ENCODE peak calls at places on chromosome 5, in five cellular contexts. Z, I, V, F and C are unnamed samples.
A peak's percentile ranks its signal among the peaks of the same experiment; 100 is the strongest.

GRCh38 chr5:134394932-134395331 is 16.7 kb downstream of the CDKN2AIPNL start:
- DNase-seq in Z (no peak), I (no peak), V (no peak), F (no peak), C (no peak)

GRCh38 chr5:126383246-126383645 is 40.0 kb upstream of the GRAMD2B start:
- DNase-seq in Z (no peak), I (no peak), V (no peak), F (no peak), C (no peak)

GRCh38 chr5:148856424-148856823 is 30.0 kb downstream of the ADRB2 start:
- DNase-seq in Z (no peak), I (no peak), V (no peak), F (no peak), C (no peak)

GRCh38 chr5:150281987-150282386 is 7.6 kb downstream of the CAMK2A start:
- DNase-seq in Z (no peak), I (no peak), V (no peak), F (no peak), C (no peak)

GRCh38 chr5:111271885-111272284 is 47.7 kb downstream of the CAMK4 start:
- DNase-seq in Z (no peak), I (no peak), V (no peak), F (no peak), C (no peak)

GRCh38 chr5:16049766-16050165 is 129.8 kb downstream of the MARCHF11 start:
- DNase-seq in Z (no peak), I (no peak), V (no peak), F (no peak), C (no peak)

GRCh38 chr5:77607324-77607723 is 31.2 kb downstream of the OTP start:
- DNase-seq in Z (no peak), I (no peak), V (no peak), F (no peak), C (no peak)

GRCh38 chr5:22928821-22929482 is 75.8 kb upstream of the CDH12 start:
- DNase-seq in Z (no peak), I (no peak), V (no peak), F (no peak), C (no peak)

GRCh38 chr5:124704594-124705284 is 41.7 kb downstream of the ZNF608 start:
- DNase-seq in Z (no peak), I (no peak), V (no peak), F (no peak), C (peak; percentile 48)

GRCh38 chr5:4945296-4945695 is 194.8 kb upstream of the ADAMTS16 start:
- DNase-seq in Z (no peak), I (no peak), V (no peak), F (no peak), C (no peak)

GRCh38 chr5:39513236-39513635 is 88.5 kb upstream of the DAB2 start:
- DNase-seq in Z (no peak), I (no peak), V (no peak), F (no peak), C (no peak)

GRCh38 chr5:22663124-22663523 is 190.0 kb downstream of the CDH12 start:
- DNase-seq in Z (no peak), I (no peak), V (no peak), F (no peak), C (no peak)

GRCh38 chr5:176653401-176653800 is 6.1 kb downstream of the TSPAN17 start:
- DNase-seq in Z (no peak), I (no peak), V (no peak), F (no peak), C (no peak)

GRCh38 chr5:178525906-178526732 is 64.1 kb downstream of the COL23A1 start:
- DNase-seq in Z (no peak), I (no peak), V (no peak), F (no peak), C (no peak)

GRCh38 chr5:149237662-149238061 is 34.0 kb upstream of the AFAP1L1 start:
- DNase-seq in Z (no peak), I (no peak), V (no peak), F (no peak), C (no peak)

GRCh38 chr5:14869286-14870164 is 2.1 kb downstream of the ANKH start:
- DNase-seq in Z (no peak), I (no peak), V (no peak), F (no peak), C (no peak)

GRCh38 chr5:132751444-132751843 is 4.2 kb downstream of the CCNI2 start:
- DNase-seq in Z (no peak), I (peak; percentile 75), V (no peak), F (no peak), C (peak; percentile 29)

GRCh38 chr5:37532976-37533740 is 154.0 kb downstream of the WDR70 start:
- DNase-seq in Z (no peak), I (no peak), V (no peak), F (no peak), C (no peak)

GRCh38 chr5:154811653-154812465 is 38.5 kb downstream of the FAXDC2 start:
- DNase-seq in Z (peak; percentile 72), I (peak; percentile 70), V (peak; percentile 66), F (peak; percentile 55), C (peak; percentile 43)

GRCh38 chr5:121853853-121854252 is 2.2 kb downstream of the FTMT start:
- DNase-seq in Z (no peak), I (no peak), V (no peak), F (no peak), C (no peak)

GRCh38 chr5:168656633-168657032 is 77.5 kb upstream of the PANK3 start:
- DNase-seq in Z (no peak), I (peak; percentile 56), V (no peak), F (no peak), C (no peak)